ENCODE peak calls at places on chromosomes 12 and 14, in five cellular contexts. Z is K562, V is H1, T is HCT116, W is GM12878. S is an unnamed sample.

GRCh38 chr14:30679032-30679431 is 56.9 kb downstream of the SCFD1 start:
- DNase-seq in V (no peak), Z (no peak), T (no peak), W (no peak), S (no peak)

GRCh38 chr14:94882401-94882800 is 112.5 kb upstream of the GSC start:
- DNase-seq in Z (no peak), W (no peak), T (no peak), V (no peak), S (no peak)

GRCh38 chr14:69370061-69370460 is 28.0 kb downstream of the ERH start:
- DNase-seq in Z (no peak), V (no peak), T (no peak), W (no peak), S (no peak)

GRCh38 chr12:31950492-31950891 is 8.7 kb upstream of the RESF1 start:
- DNase-seq in V (no peak), W (no peak), T (no peak), Z (no peak), S (no peak)

GRCh38 chr14:64137657-64138290 is 156.4 kb downstream of the ESR2 start:
- DNase-seq in Z (no peak), W (no peak), V (no peak), T (no peak), S (no peak)

GRCh38 chr12:102204025-102204424 is 6.4 kb upstream of the PMCH start:
- DNase-seq in T (no peak), W (no peak), Z (no peak), V (no peak), S (no peak)

GRCh38 chr14:92986254-92987147 is 63.6 kb downstream of the CHGA start:
- DNase-seq in Z (no peak), V (no peak), W (no peak), T (no peak), S (peak)

GRCh38 chr14:56325251-56325839 is 207.1 kb downstream of the PELI2 start:
- DNase-seq in Z (no peak), T (no peak), V (no peak), W (no peak), S (no peak)

GRCh38 chr14:103538291-103539055 is 9.5 kb downstream of the TRMT61A start:
- DNase-seq in W (no peak), Z (no peak), V (no peak), T (no peak), S (no peak)

GRCh38 chr12:89345376-89345775 is 6.9 kb downstream of the DUSP6 start:
- DNase-seq in T (no peak), V (no peak), W (no peak), Z (no peak), S (no peak)

GRCh38 chr14:64906022-64906421 is 8.2 kb upstream of the CHURC1 start:
- DNase-seq in W (no peak), Z (no peak), T (no peak), V (no peak), S (no peak)

GRCh38 chr12:130449291-130449690 is 111.6 kb downstream of the PIWIL1 start:
- DNase-seq in W (no peak), Z (no peak), T (no peak), V (no peak), S (no peak)

GRCh38 chr14:75648066-75648838 is 12.4 kb downstream of the ERG28 start:
- DNase-seq in Z (no peak), W (no peak), T (peak), V (no peak), S (peak)

GRCh38 chr14:89128616-89129015 is 288.4 kb downstream of the FOXN3 start:
- DNase-seq in V (no peak), Z (no peak), W (no peak), T (no peak), S (no peak)

GRCh38 chr14:71228711-71229110 is 321.5 kb downstream of the PCNX1 start:
- DNase-seq in W (no peak), Z (no peak), V (no peak), T (no peak), S (peak)

GRCh38 chr12:64390275-64390851 is at the start of gene C12orf56:
- DNase-seq in Z (peak), W (no peak), T (no peak), V (no peak), S (no peak)

GRCh38 chr14:101018561-101019290 is 115.2 kb upstream of the RTL1 start:
- DNase-seq in W (no peak), V (no peak), T (no peak), Z (no peak), S (no peak)

GRCh38 chr12:66107451-66107915 is 23.1 kb downstream of the LLPH start:
- DNase-seq in Z (peak), T (peak), V (peak), W (peak), S (peak)

GRCh38 chr14:96191355-96191754 is 13.3 kb upstream of the BDKRB2 start:
- DNase-seq in V (no peak), T (no peak), W (no peak), Z (no peak), S (no peak)

GRCh38 chr12:1719139-1719538 is 28.3 kb downstream of the ADIPOR2 start:
- DNase-seq in V (no peak), W (no peak), T (no peak), Z (no peak), S (no peak)

GRCh38 chr12:50517456-50518048 is 12.8 kb downstream of the DIP2B start:
- DNase-seq in W (peak), V (no peak), Z (no peak), T (no peak), S (peak)

GRCh38 chr14:31059152-31059924 is 33.2 kb upstream of the STRN3 start:
- DNase-seq in W (no peak), Z (peak), T (no peak), V (no peak), S (peak)

GRCh38 chr12:112327209-112327930 is 54.9 kb downstream of the HECTD4 start:
- DNase-seq in T (no peak), V (no peak), Z (no peak), W (no peak), S (no peak)

GRCh38 chr12:7837366-7837765 is 35.3 kb downstream of the SLC2A14 start:
- DNase-seq in W (no peak), V (no peak), T (no peak), Z (no peak), S (no peak)

GRCh38 chr12:26125451-26126339 is 858 bp upstream of the BHLHE41 start:
- DNase-seq in V (no peak), Z (peak), T (peak), W (no peak), S (peak)

GRCh38 chr12:69719336-69720316 is 19.0 kb upstream of the RAB3IP start:
- DNase-seq in Z (no peak), T (no peak), V (no peak), W (no peak), S (no peak)

GRCh38 chr14:76770521-76771431 is 9.5 kb downstream of the VASH1 start:
- DNase-seq in V (no peak), T (no peak), W (no peak), Z (no peak), S (no peak)

DNA sequence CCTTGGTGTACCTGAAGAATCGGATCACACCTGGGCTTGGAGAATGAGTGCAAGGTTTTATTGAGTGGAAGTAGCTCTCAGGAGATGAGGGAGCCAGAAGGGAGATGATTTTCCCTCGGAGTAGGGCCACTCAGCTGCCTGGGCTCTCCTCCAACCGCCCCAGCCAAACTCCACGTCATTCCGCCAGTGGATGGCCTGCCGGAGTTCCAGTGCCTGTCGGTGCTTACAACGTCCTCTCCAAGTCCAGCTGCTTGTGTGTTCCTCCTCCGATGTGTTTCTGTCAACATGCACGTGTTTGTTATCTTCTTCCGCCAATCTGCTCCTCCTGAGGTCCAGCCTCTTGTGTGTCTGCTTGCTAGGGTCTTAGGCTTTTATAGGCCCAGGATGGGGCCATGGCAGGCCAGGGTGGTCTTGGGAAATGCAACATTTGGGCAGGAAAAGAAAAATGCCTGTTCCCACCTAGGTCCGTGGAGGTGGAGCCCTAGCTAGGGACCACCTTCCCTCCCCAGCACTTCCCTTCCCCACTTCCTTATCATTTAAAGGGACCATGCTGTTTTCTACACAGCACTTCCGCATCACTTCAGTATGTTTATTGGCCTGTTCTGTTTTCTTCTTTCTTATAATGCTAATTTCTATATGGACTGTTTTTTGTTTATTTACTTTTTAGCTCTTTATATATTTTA is 343.2 kb downstream of the PDZRN4 start:
- DNase-seq in Z (no peak), V (no peak), W (no peak), T (no peak), S (no peak)
- TF ChIP-seq SRF in Z (no peak), V (no peak), W (no peak), T (no peak), S (no peak)

GRCh38 chr12:12505544-12506501 is 56.8 kb downstream of the DUSP16 start:
- DNase-seq in Z (peak), T (no peak), W (peak), V (no peak), S (peak)
- TF ChIP-seq SRF in Z (no peak), T (no peak), W (no peak), V (no peak), S (no peak)

DNA sequence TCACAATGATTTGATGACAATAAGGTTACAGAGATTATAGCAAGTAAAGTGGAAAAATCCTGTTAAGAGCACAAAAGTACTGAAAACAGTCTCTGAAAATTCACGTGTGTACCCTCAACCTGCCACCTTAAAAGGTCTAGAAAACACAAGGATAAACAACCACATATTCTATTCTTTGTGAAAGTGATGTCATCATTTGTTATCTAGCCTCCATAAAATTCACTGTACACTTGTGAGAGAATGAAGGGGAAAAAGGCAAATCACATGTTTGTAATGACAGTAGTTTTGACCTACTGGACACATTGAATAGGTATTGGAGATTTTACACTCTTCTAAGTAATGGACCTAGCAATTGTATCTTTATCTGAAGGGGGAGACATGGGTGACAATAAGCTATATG is 4.0 kb downstream of the PTGDR start:
- DNase-seq in W (no peak), T (no peak), Z (no peak), V (no peak), S (no peak)
- TF ChIP-seq SRF in W (no peak), T (no peak), Z (no peak), V (no peak), S (no peak)

DNA sequence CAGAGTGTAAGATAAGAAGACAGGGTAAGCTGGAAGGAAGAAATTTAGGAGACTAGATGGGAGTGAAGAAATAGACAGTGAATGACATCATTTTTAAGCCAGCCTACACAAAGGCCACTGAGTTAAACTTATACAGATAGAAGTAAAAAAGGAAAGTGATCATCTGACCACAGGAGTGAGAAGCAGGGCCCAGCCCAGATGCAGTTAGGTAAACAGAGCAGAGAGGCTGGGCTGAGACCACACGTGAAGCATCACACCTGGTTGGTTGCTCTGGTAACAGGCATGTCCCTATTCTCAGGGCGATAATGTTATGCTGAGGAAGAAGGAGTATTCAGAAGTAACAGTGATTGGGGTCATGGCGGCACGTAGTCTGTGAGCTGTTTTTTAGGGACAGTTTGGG is 1079.4 kb downstream of the AACS start:
- DNase-seq in V (no peak), T (no peak), Z (no peak), W (no peak), S (no peak)
- TF ChIP-seq SRF in V (no peak), T (no peak), Z (no peak), W (no peak), S (no peak)

DNA sequence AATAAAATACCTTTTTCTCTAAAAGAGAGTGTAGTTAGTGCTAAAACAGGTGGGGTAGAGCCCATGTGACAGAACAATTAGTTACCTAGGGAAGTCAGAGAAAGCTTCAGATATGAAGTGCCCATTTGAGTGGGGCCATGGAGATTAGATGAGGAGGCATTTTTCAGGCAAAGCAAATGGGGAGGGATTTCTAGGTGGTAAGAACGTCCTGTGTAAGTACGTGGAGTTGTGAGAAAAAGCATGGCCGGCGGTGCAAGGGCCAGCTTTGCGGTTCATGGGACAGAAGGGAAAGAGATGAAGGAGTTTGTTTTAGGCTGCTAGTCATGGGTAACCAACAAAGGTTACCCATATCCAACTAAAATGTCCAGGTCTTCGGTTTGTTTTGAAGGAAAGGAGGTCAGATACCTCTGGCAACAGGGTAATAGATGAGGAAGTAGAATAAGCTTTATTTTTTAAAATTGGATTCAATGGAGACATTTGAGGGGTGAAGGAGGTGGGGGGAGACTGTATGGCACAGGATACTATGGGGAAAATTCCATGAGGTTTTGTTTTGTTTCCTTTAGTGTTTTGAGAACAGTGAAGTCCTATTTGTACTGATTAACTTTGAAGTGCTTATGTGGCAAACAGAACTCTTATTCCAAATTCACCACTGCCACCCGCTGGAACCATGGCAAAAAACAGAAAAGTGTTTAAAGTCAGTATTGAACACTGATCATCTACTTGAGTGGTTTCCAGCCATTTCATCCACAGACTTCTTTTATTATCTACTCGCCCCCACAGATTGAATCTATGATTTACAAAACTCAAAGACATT is 10.0 kb upstream of the SNRPF start:
- DNase-seq in V (no peak), T (no peak), W (no peak), Z (no peak), S (peak)
- TF ChIP-seq SRF in V (no peak), T (no peak), W (no peak), Z (no peak), S (no peak)

GRCh38 chr14:43503508-43503907 is 1003.6 kb downstream of the FSCB start:
- DNase-seq in Z (no peak), V (no peak), T (no peak), W (no peak), S (peak)
- TF ChIP-seq SRF in Z (no peak), V (no peak), T (no peak), W (no peak), S (no peak)

DNA sequence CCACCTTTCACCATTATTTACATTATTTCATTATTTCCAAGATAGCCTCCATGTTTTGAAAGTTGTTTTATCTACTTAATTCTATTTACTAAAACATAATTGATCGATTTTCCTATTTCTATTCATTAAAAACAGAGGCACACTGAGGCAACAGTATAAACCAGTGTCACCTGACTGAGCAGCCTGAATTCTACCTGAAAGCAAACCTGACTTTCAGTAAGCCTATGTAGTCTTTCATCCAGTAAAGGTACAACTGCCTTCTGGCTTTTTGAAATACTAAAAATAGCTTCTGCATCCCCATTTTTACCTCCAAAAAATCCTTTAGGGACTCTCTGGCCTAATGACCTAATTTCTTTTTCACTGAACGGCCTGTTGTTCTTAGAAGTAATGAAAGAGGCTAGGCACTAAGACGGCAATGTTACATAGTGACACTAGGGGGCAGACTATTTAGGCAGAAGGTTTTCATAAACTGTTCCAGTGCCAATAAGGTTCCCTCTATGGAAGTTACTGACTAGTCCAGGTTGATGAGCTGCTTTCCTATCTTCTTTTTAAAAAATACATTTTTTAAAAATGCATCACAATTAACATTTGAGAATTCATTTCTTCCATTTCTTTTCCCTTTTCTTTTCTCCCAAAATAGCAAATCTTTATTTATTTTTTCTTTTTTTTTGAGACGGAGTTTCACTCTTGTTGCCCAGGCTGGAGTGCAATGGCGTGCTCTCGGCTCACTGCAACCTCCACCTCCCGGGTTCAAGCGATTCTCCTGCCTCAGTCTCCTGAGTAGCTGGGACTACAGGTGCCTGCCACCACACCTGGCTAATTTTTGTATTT is 17.5 kb downstream of the ANAPC5 start:
- DNase-seq in V (no peak), Z (peak), W (peak), T (peak), S (peak)
- TF ChIP-seq SRF in V (no peak), Z (no peak), W (no peak), T (no peak), S (no peak)

S was measured in HepG2.